ENCODE peak calls at places on chromosomes 5 and 9, in four cellular contexts. L, A, F and J are unnamed samples.
A peak's percentile ranks its signal among the peaks of the same experiment; 100 is the strongest.

GRCh38 chr5:56815657-56816545 is 552 bp downstream of the MAP3K1 start:
- DNase-seq in A (peak; percentile 28), L (peak; percentile 44), F (no peak), J (no peak)

GRCh38 chr9:134054891-134055811 is 12.7 kb downstream of the BRD3 start:
- DNase-seq in L (no peak), F (no peak), A (no peak), J (no peak)

GRCh38 chr5:73367650-73368049 is 80.9 kb downstream of the FOXD1 start:
- DNase-seq in A (no peak), L (no peak), F (no peak), J (no peak)

GRCh38 chr5:135015942-135016341 is 18.1 kb downstream of the PITX1 start:
- DNase-seq in L (no peak), A (no peak), F (no peak), J (no peak)

GRCh38 chr5:147046894-147047293 is 168.3 kb upstream of the PPP2R2B start:
- DNase-seq in F (no peak), L (no peak), A (no peak), J (no peak)

GRCh38 chr5:75536694-75537360 is 25.1 kb downstream of the POLK start:
- DNase-seq in A (no peak), L (no peak), F (no peak), J (no peak)

GRCh38 chr9:17135578-17135904 is 701 bp downstream of the CNTLN start:
- DNase-seq in A (no peak), L (no peak), F (no peak), J (no peak)

GRCh38 chr5:62143268-62144229 is 162.5 kb upstream of the KIF2A start:
- DNase-seq in L (no peak), A (no peak), F (peak; percentile 13), J (peak; percentile 57)

GRCh38 chr9:137611623-137612609 is 6.4 kb downstream of the ARRDC1 start:
- DNase-seq in A (no peak), F (peak; percentile 47), L (no peak), J (peak; percentile 76)

GRCh38 chr9:124932355-124932754 is 8.5 kb downstream of the GOLGA1 start:
- DNase-seq in A (no peak), F (no peak), L (no peak), J (no peak)

GRCh38 chr5:74576941-74577456 is 63.5 kb downstream of the ENC1 start:
- DNase-seq in F (no peak), L (no peak), A (no peak), J (peak; percentile 83)

GRCh38 chr9:98866435-98867108 is 59.1 kb downstream of the GALNT12 start:
- DNase-seq in F (no peak), L (no peak), A (no peak), J (peak; percentile 44)

GRCh38 chr9:95305770-95306492 is 11.6 kb downstream of the FANCC start:
- DNase-seq in F (no peak), L (no peak), A (no peak), J (peak; percentile 26)

GRCh38 chr5:148035676-148036075 is 28.1 kb upstream of the SPINK5 start:
- DNase-seq in L (no peak), F (no peak), A (no peak), J (no peak)

GRCh38 chr5:142894749-142895148 is 124.6 kb downstream of the ARHGAP26 start:
- DNase-seq in F (peak; percentile 25), L (no peak), A (no peak), J (peak; percentile 77)

GRCh38 chr9:132069046-132069898 is 10.4 kb downstream of the MED27 start:
- DNase-seq in L (no peak), F (no peak), A (no peak), J (peak; percentile 49)

GRCh38 chr5:67301285-67301904 is 104.8 kb upstream of the CD180 start:
- DNase-seq in F (no peak), A (no peak), L (no peak), J (peak; percentile 96)

GRCh38 chr5:178627259-178627598 is 379 bp upstream of the CLK4 start:
- DNase-seq in A (no peak), F (no peak), L (no peak), J (no peak)

GRCh38 chr5:160197341-160198147 is 31.8 kb upstream of the FABP6 start:
- DNase-seq in A (no peak), F (no peak), L (no peak), J (peak; percentile 30)

GRCh38 chr5:534006-534742 is 9.9 kb upstream of the SLC9A3 start:
- DNase-seq in L (no peak), A (no peak), F (no peak), J (no peak)

GRCh38 chr5:127599847-127600246 is 49.0 kb upstream of the CTXN3 start:
- DNase-seq in L (no peak), A (no peak), F (no peak), J (no peak)

GRCh38 chr5:43469671-43470396 is 13.8 kb downstream of the TMEM267 start:
- DNase-seq in A (no peak), F (no peak), L (no peak), J (no peak)

GRCh38 chr5:173283318-173284288 is 44.6 kb downstream of the STC2 start:
- DNase-seq in A (peak; percentile 50), L (peak; percentile 74), F (peak; percentile 68), J (peak; percentile 58)

GRCh38 chr5:96880402-96881164 is 4.3 kb downstream of the ERAP2 start:
- DNase-seq in F (no peak), A (no peak), L (no peak), J (peak; percentile 66)

GRCh38 chr9:36659500-36659899 is 86.8 kb downstream of the MELK start:
- DNase-seq in F (no peak), L (no peak), A (no peak), J (no peak)

GRCh38 chr9:79734989-79735779 is 163.4 kb downstream of the TLE4 start:
- DNase-seq in F (no peak), L (no peak), A (no peak), J (peak; percentile 1)

GRCh38 chr9:121494192-121494591 is 5.5 kb downstream of the GGTA1 start:
- DNase-seq in F (no peak), A (no peak), L (no peak), J (no peak)

GRCh38 chr5:137291436-137291835 is 207.7 kb downstream of the SPOCK1 start:
- DNase-seq in F (no peak), A (no peak), L (no peak), J (no peak)

GRCh38 chr5:128773378-128773777 is 191.9 kb upstream of the SLC27A6 start:
- DNase-seq in L (no peak), F (no peak), A (no peak), J (no peak)

GRCh38 chr9:132006657-132007370 is 72.9 kb downstream of the MED27 start:
- DNase-seq in A (no peak), L (no peak), F (no peak), J (peak; percentile 61)